ENCODE peak calls at places on chromosome X, in seven cellular contexts. B is adrenal gland, S is stomach, Q is transverse colon, X is right lobe of liver, E is tibial nerve, D is IMR-90. M is an unnamed sample. For H3K36me3, the result is how much of the 10 kb centered on the place peaks cover.

GRCh38 chrX:110403839-110404238 is 45.2 kb downstream of the RTL9 start:
- DNase-seq in X (no peak), D (peak), Q (no peak), B (no peak), S (no peak), E (no peak), M (no peak)

GRCh38 chrX:74421181-74422028 is at the start of gene SLC16A2:
- DNase-seq in S (peak), D (peak), Q (peak), E (peak), B (peak), X (peak), M (peak)

GRCh38 chrX:104309169-104309568 is 54.4 kb upstream of the ESX1 start:
- DNase-seq in Q (no peak), D (no peak), E (no peak), S (no peak), B (no peak), X (no peak), M (no peak)

GRCh38 chrX:119783026-119783425 is 8.4 kb downstream of the RPL39 start:
- DNase-seq in E (no peak), Q (no peak), D (no peak), X (no peak), S (no peak), B (no peak), M (no peak)

GRCh38 chrX:70908541-70908940 is at the start of gene TEX11:
- DNase-seq in X (no peak), B (no peak), D (no peak), Q (no peak), S (no peak), E (no peak), M (no peak)

GRCh38 chrX:132165005-132165404 is 37.2 kb upstream of the FRMD7 start:
- DNase-seq in X (no peak), B (no peak), S (no peak), D (no peak), E (no peak), Q (no peak), M (no peak)

GRCh38 chrX:9738146-9738545 is 27.5 kb downstream of the GPR143 start:
- DNase-seq in B (no peak), Q (no peak), X (no peak), E (no peak), S (no peak), D (no peak), M (no peak)

GRCh38 chrX:106949366-106949765 is 29.2 kb downstream of the CLDN2 start:
- DNase-seq in Q (no peak), S (no peak), X (no peak), B (no peak), D (no peak), E (no peak), M (no peak)

GRCh38 chrX:84165716-84166115 is 22.3 kb downstream of the RPS6KA6 start:
- DNase-seq in Q (no peak), B (no peak), E (no peak), X (no peak), S (no peak), D (no peak), M (no peak)

GRCh38 chrX:153411988-153412574 is 809 bp downstream of the ZFP92 start:
- DNase-seq in E (no peak), X (no peak), S (no peak), B (peak), D (no peak), Q (no peak), M (no peak)

GRCh38 chrX:13607356-13607995 is 38.1 kb downstream of the EGFL6 start:
- DNase-seq in D (no peak), X (no peak), S (no peak), E (no peak), Q (no peak), B (no peak), M (no peak)
- H3K36me3 ChIP-seq in D (under half), X (under half), S (under half), E (under half), Q (under half), B (under half), M (under half)

GRCh38 chrX:81121513-81122363 is 80.0 kb downstream of the HMGN5 start:
- DNase-seq in Q (peak), E (peak), B (peak), D (peak), X (peak), S (peak), M (peak)

GRCh38 chrX:81120270-81120935 is 81.3 kb downstream of the HMGN5 start:
- DNase-seq in D (no peak), S (no peak), E (no peak), X (no peak), B (no peak), Q (no peak), M (no peak)

DNA sequence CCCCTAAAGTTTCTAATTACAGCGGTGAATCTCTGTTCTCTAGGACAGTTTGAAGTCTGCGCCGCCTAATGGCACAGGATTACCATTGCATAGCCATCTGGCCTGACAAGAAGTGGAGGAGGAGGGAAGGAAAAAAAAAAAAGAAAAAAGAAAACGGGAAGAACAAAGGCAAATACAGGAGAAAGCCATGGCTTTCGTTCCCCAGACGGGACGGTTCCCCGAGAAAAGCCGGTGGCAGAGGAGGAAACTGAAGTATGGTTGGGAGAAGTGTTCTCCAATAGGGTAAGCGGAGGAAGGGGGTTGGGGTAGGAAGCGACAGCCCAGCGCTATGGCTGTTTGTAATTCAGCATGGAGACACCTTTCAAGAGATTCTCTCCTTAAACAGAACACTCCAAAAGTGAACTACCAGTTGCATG is 80.8 kb downstream of the HMGN5 start:
- DNase-seq in Q (peak), S (peak), E (peak), X (peak), B (peak), D (peak), M (peak)
- TF ChIP-seq CTCF in Q (peak), S (no peak), E (peak), X (peak), B (peak), D (peak), M (peak)

GRCh38 chrX:135988245-135988644 is 3.0 kb downstream of the SLC9A6 start:
- DNase-seq in Q (no peak), B (no peak), X (no peak), E (no peak), D (no peak), S (no peak), M (no peak)

GRCh38 chrX:135985974-135986312 is 708 bp downstream of the SLC9A6 start:
- DNase-seq in S (no peak), E (no peak), B (peak), Q (no peak), X (no peak), D (no peak), M (no peak)

GRCh38 chrX:135982860-135983259 is 2.4 kb upstream of the SLC9A6 start:
- DNase-seq in E (no peak), B (no peak), S (no peak), Q (no peak), X (no peak), D (peak), M (no peak)

GRCh38 chrX:135984220-135984619 is 1.0 kb upstream of the SLC9A6 start:
- DNase-seq in S (no peak), Q (no peak), B (no peak), X (no peak), D (no peak), E (no peak), M (no peak)

DNA sequence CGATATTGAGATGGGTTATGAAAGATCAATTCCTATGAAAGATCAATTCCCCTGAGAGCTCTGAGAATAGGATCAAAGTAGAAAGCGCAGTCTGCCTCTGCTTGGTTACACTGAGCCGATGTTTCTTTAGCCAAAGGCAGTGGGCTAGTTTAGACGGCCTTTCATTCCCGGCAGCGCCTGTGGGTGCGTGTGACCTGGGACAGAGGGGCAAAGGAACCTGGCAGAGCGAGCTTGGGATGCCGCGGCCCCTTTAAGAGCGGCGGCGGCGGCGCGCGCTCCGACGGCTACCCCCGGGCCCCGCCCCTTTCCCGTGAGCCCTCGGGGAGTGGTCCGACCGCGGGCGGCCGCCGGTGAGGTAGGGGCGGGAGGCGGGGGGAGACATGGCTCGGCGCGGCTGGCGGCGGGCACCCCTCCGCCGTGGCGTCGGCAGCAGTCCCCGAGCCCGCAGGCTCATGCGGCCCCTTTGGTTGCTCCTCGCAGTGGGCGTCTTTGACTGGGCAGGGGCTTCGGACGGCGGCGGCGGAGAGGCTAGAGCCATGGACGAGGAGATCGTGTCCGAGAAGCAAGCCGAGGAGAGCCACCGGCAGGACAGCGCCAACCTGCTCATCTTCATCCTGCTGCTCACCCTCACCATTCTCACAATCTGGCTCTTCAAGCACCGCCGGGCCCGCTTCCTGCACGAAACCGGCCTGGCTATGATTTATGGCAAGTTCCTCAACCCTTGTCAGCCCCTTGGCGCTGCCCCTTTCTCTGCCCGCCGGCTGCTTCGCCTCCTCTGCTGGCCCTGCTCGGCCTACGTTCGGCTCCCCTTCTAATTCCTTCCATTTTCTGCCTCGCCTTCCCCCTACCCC is at the start of gene SLC9A6:
- DNase-seq in D (peak), X (peak), S (peak), B (peak), E (peak), Q (peak), M (peak)
- TF ChIP-seq POLR2A in D (no peak), X (no peak), S (no peak), B (no peak), E (peak), Q (no peak), M (peak)

GRCh38 chrX:21993265-21993664 is 38.9 kb upstream of the PHEX start:
- DNase-seq in D (no peak), B (peak), S (no peak), Q (peak), X (no peak), E (no peak), M (no peak)
- H3K36me3 ChIP-seq in D (under half), B (under half), S (under half), Q (under half), X (under half), E (under half), M (under half)

GRCh38 chrX:38438321-38438720 is 85.9 kb downstream of the OTC start:
- DNase-seq in D (no peak), Q (no peak), S (no peak), B (no peak), X (no peak), E (no peak), M (no peak)
- TF ChIP-seq CTCF in D (no peak), Q (no peak), S (no peak), B (no peak), X (no peak), E (no peak), M (no peak)